ENCODE peak calls at places on chromosomes 13 and 19, in four cellular contexts. W is HepG2, J is K562, N is HEK293T. M is an unnamed sample.

GRCh38 chr19:39506944-39507714 is 7.8 kb upstream of the SELENOV start:
- DNase-seq in J (peak), N (peak), W (peak), M (no peak)

GRCh38 chr19:1648926-1649541 is 3.4 kb downstream of the TCF3 start:
- DNase-seq in N (no peak), J (no peak), W (no peak), M (no peak)

GRCh38 chr13:97226788-97227627 is 4.9 kb downstream of the MBNL2 start:
- DNase-seq in W (no peak), J (peak), N (peak), M (no peak)

GRCh38 chr19:48629599-48630288 is 7.4 kb downstream of the DBP start:
- DNase-seq in J (peak), W (no peak), N (peak), M (no peak)

GRCh38 chr19:39934584-39935233 is at the start of gene FCGBP:
- DNase-seq in J (no peak), W (no peak), N (no peak), M (no peak)

GRCh38 chr19:3196933-3197205 is 11.1 kb downstream of the NCLN start:
- DNase-seq in N (no peak), W (no peak), J (no peak), M (no peak)

GRCh38 chr13:110396913-110397379 is 89.9 kb downstream of the COL4A2 start:
- DNase-seq in W (no peak), J (no peak), N (no peak), M (no peak)

GRCh38 chr13:33052446-33052845 is 36.2 kb downstream of the KL start:
- DNase-seq in W (no peak), J (no peak), N (no peak), M (no peak)

GRCh38 chr19:19470579-19470978 is 44.8 kb downstream of the TSSK6 start:
- DNase-seq in N (no peak), J (no peak), W (no peak), M (no peak)

GRCh38 chr13:48233886-48234488 is 981 bp downstream of the ITM2B start:
- DNase-seq in W (no peak), N (no peak), J (no peak), M (peak)

GRCh38 chr13:57935965-57936364 is 304.4 kb downstream of the PCDH17 start:
- DNase-seq in N (no peak), W (no peak), J (no peak), M (no peak)

GRCh38 chr13:31166591-31166990 is 4.9 kb upstream of the HSPH1 start:
- DNase-seq in J (no peak), N (no peak), W (peak), M (no peak)

GRCh38 chr19:16714702-16715294 is 4.8 kb upstream of the NWD1 start:
- DNase-seq in N (peak), W (peak), J (peak), M (peak)

GRCh38 chr13:34640179-34640929 is 301.7 kb upstream of the NBEA start:
- DNase-seq in N (no peak), W (no peak), J (no peak), M (no peak)

GRCh38 chr19:13098291-13099072 is 4.2 kb downstream of the LYL1 start:
- DNase-seq in J (peak), W (no peak), N (no peak), M (no peak)
- TF ChIP-seq TARDBP in J (no peak), W (no peak), N (no peak), M (no peak)

GRCh38 chr13:111789420-111789819 is 277.5 kb upstream of the SOX1 start:
- DNase-seq in J (no peak), N (no peak), W (no peak), M (no peak)
- TF ChIP-seq TARDBP in J (no peak), N (no peak), W (no peak), M (no peak)

GRCh38 chr19:6062961-6063575 is 47.2 kb downstream of the RFX2 start:
- DNase-seq in J (no peak), W (no peak), N (no peak), M (no peak)
- TF ChIP-seq TARDBP in J (no peak), W (no peak), N (no peak), M (no peak)

DNA sequence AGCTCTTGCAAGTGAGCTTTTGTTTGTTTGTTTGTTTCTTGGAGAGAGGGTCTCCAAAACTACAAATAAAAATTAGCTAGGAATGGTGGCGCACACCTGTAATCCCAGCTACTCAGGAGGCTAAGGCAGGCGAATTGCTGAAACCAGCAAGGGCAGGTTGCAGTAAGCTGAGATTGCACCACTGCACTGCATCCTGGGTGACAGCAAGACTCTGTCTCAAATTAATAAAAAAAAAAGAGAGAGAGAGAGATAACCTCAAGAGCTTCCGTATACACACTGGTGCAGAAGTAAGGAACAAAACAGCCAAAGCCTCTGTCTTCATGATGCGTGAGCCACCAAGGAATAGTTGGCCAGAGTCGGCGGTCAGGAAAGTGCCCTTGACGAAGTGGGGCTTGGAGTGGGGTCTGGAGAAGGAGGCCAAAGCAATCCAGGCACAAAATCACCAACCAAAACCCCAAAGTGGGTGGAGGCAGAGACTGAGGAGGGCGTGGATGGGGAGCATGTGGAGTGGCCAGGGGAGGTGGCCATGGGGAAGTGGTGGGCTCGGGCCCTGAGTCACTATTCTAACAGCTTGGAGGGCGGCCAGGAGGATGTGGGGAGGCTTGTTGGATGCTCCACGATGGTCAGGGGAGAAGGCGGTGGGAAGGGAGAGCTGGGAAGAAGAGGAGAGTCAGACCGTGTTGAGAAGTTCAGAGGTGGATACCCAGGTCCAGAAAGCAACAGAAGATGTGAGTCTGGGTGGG is 21.2 kb upstream of the TOMM40 start:
- DNase-seq in W (no peak), J (no peak), N (no peak), M (no peak)
- TF ChIP-seq TARDBP in W (no peak), J (no peak), N (no peak), M (no peak)

GRCh38 chr13:113949546-113949945 is 24.3 kb downstream of the C13orf46 start:
- DNase-seq in N (no peak), J (no peak), W (no peak), M (no peak)

GRCh38 chr13:113952983-113953520 is 20.8 kb downstream of the C13orf46 start:
- DNase-seq in W (no peak), N (no peak), J (no peak), M (no peak)

GRCh38 chr13:113952151-113952982 is 21.5 kb downstream of the C13orf46 start:
- DNase-seq in N (no peak), J (no peak), W (no peak), M (no peak)

GRCh38 chr13:113950451-113951245 is 23.2 kb downstream of the C13orf46 start:
- DNase-seq in J (no peak), W (no peak), N (no peak), M (no peak)

GRCh38 chr13:113951246-113951999 is 22.5 kb downstream of the C13orf46 start:
- DNase-seq in N (peak), W (peak), J (peak), M (no peak)
- TF ChIP-seq TARDBP in N (no peak), W (no peak), J (no peak), M (no peak)

GRCh38 chr19:12785431-12786011 is 5.8 kb upstream of the JUNB start:
- DNase-seq in J (no peak), N (no peak), W (no peak), M (no peak)
- TF ChIP-seq TARDBP in J (no peak), N (no peak), W (no peak), M (no peak)

GRCh38 chr19:15293751-15294505 is 38.4 kb downstream of the BRD4 start:
- DNase-seq in W (no peak), J (no peak), N (no peak), M (no peak)

GRCh38 chr19:15296841-15297415 is 35.4 kb downstream of the BRD4 start:
- DNase-seq in N (no peak), J (no peak), W (peak), M (no peak)

GRCh38 chr19:15292847-15293582 is 39.3 kb downstream of the BRD4 start:
- DNase-seq in J (no peak), N (no peak), W (no peak), M (no peak)

GRCh38 chr19:15296353-15296752 is 36.0 kb downstream of the BRD4 start:
- DNase-seq in J (no peak), N (no peak), W (no peak), M (no peak)

GRCh38 chr19:15294591-15294990 is 37.7 kb downstream of the BRD4 start:
- DNase-seq in J (no peak), W (no peak), N (no peak), M (no peak)
- TF ChIP-seq TARDBP in J (no peak), W (no peak), N (no peak), M (no peak)

DNA sequence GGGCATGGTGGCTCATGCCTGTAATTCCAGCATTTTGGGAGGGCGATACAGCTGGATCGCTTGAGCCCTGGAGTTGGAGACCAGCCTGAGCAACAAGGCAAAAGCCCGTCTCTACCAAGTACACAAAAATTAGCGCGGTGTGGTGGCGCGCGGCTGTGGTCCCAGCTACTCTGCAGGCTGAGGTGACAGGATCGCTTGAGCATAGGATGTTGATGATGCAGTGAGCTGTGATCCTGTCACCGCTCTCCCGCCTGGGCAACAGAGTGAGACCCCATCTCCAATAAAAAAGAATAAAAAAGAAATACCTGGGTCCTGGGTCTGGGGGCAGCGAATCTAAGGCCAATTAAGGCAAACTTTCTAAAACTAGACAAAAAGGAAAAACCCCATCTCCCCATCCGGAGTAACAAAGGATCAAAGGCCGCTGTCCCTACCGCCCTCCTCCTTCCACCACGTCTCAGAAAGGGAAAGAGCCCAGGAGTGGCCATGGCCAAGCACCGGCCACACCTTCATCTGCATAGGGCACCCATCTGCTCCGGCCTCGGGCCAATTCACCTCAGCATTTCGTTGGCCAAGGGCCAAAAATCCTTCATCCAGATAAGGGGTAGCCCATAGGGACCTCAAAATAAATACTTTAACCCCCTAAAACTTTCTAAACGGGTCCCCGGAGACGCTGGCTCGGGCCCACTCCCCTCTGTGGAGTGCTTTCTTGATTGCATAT is 845 bp downstream of the ZNF320 start:
- DNase-seq in J (peak), N (peak), W (no peak), M (no peak)
- TF ChIP-seq TARDBP in J (no peak), N (no peak), W (no peak), M (no peak)

M was measured in GM12878.